ENCODE peak calls at places on chromosome 7, in seven cellular contexts. One of them, this sample, is unnamed.

GRCh38 chr7:148014473-148014872 is 576.1 kb upstream of the C7orf33 start:
- DNase-seq in neuronal stem cell: no peak
- DNase-seq in heart right ventricle: no peak
- DNase-seq in colonic mucosa: no peak
- DNase-seq in right cardiac atrium: no peak
- DNase-seq in A549: no peak
- DNase-seq in ovary: no peak
- DNase-seq in this sample: no peak

GRCh38 chr7:5665106-5666025 is 116.1 kb downstream of the RNF216 start:
- DNase-seq in ovary: peak
- DNase-seq in neuronal stem cell: peak
- DNase-seq in A549: peak
- DNase-seq in colonic mucosa: peak
- DNase-seq in right cardiac atrium: peak
- DNase-seq in heart right ventricle: peak
- DNase-seq in this sample: peak

GRCh38 chr7:47285860-47286491 is 295.9 kb downstream of the TNS3 start:
- DNase-seq in colonic mucosa: peak
- DNase-seq in right cardiac atrium: no peak
- DNase-seq in heart right ventricle: peak
- DNase-seq in neuronal stem cell: no peak
- DNase-seq in A549: no peak
- DNase-seq in ovary: no peak
- DNase-seq in this sample: no peak

GRCh38 chr7:81284576-81284975 is 365.7 kb upstream of the SEMA3C start:
- DNase-seq in A549: no peak
- DNase-seq in right cardiac atrium: no peak
- DNase-seq in heart right ventricle: no peak
- DNase-seq in neuronal stem cell: no peak
- DNase-seq in colonic mucosa: no peak
- DNase-seq in ovary: no peak
- DNase-seq in this sample: no peak

GRCh38 chr7:89401690-89402089 is 606.2 kb upstream of the TEX47 start:
- DNase-seq in heart right ventricle: no peak
- DNase-seq in neuronal stem cell: no peak
- DNase-seq in ovary: no peak
- DNase-seq in right cardiac atrium: no peak
- DNase-seq in A549: no peak
- DNase-seq in colonic mucosa: no peak
- DNase-seq in this sample: no peak

GRCh38 chr7:49822862-49823261 is 49.4 kb downstream of the VWC2 start:
- DNase-seq in right cardiac atrium: no peak
- DNase-seq in colonic mucosa: no peak
- DNase-seq in neuronal stem cell: no peak
- DNase-seq in ovary: no peak
- DNase-seq in A549: no peak
- DNase-seq in heart right ventricle: no peak
- DNase-seq in this sample: no peak

GRCh38 chr7:148327379-148327778 is 263.2 kb upstream of the C7orf33 start:
- DNase-seq in ovary: no peak
- DNase-seq in heart right ventricle: no peak
- DNase-seq in colonic mucosa: no peak
- DNase-seq in A549: peak
- DNase-seq in neuronal stem cell: no peak
- DNase-seq in right cardiac atrium: no peak
- DNase-seq in this sample: no peak

GRCh38 chr7:82859106-82859850 is 303.4 kb downstream of the PCLO start:
- DNase-seq in heart right ventricle: no peak
- DNase-seq in ovary: no peak
- DNase-seq in right cardiac atrium: no peak
- DNase-seq in colonic mucosa: no peak
- DNase-seq in neuronal stem cell: no peak
- DNase-seq in A549: no peak
- DNase-seq in this sample: no peak

GRCh38 chr7:97971120-97971989 is 18.6 kb downstream of the OCM2 start:
- DNase-seq in heart right ventricle: peak
- DNase-seq in neuronal stem cell: no peak
- DNase-seq in right cardiac atrium: no peak
- DNase-seq in A549: peak
- DNase-seq in colonic mucosa: peak
- DNase-seq in ovary: no peak
- DNase-seq in this sample: no peak

DNA sequence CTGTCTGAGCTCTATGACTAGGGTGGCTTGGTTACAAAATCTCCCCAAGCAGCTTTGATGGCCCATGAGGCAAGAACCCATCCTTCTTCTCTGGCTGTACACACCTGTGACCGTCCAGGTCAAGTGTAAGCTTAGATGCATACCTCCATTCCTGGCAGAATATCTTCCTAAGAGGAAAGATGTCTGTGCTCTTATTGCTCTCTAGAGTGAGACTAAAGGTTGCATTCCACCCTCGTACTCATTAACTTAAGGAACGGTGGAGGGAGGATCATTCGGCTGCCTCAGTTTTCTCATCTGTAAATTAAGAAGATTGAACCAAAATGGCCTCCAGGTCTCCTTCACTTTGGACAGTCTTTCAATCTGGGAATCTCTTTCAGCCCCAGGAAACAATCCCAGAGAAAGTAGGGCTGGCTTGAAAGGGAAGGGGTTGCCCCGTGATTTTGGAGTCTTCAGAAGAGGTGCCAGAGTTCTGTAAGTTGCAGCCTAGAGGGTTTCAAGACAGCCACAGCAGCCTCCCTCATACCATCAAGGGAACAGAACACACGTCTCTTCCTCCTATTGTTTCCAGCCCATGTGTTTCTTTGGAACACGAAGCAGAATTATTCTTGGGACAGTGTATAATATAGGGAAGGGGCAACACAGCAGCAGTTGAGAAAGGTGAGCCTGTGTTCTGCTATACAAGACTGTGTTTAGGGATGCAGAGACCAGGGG is 5.4 kb downstream of the HOXA4 start:
- DNase-seq in right cardiac atrium: no peak
- DNase-seq in neuronal stem cell: no peak
- DNase-seq in heart right ventricle: no peak
- DNase-seq in A549: no peak
- DNase-seq in colonic mucosa: peak
- DNase-seq in ovary: no peak
- DNase-seq in this sample: no peak
- H3K4me3 ChIP-seq in right cardiac atrium: no peak
- H3K4me3 ChIP-seq in neuronal stem cell: no peak
- H3K4me3 ChIP-seq in heart right ventricle: no peak
- H3K4me3 ChIP-seq in A549: no peak
- H3K4me3 ChIP-seq in colonic mucosa: no peak
- H3K4me3 ChIP-seq in ovary: no peak
- H3K4me3 ChIP-seq in this sample: no peak

GRCh38 chr7:945556-946255 is 8.8 kb downstream of the ADAP1 start:
- DNase-seq in heart right ventricle: no peak
- DNase-seq in right cardiac atrium: peak
- DNase-seq in ovary: peak
- DNase-seq in colonic mucosa: peak
- DNase-seq in neuronal stem cell: no peak
- DNase-seq in A549: no peak
- DNase-seq in this sample: no peak

GRCh38 chr7:946256-946996 is 8.1 kb downstream of the ADAP1 start:
- DNase-seq in colonic mucosa: peak
- DNase-seq in heart right ventricle: no peak
- DNase-seq in right cardiac atrium: peak
- DNase-seq in A549: no peak
- DNase-seq in neuronal stem cell: no peak
- DNase-seq in ovary: peak
- DNase-seq in this sample: no peak

GRCh38 chr7:947391-948210 is 6.9 kb downstream of the ADAP1 start:
- DNase-seq in A549: no peak
- DNase-seq in ovary: peak
- DNase-seq in neuronal stem cell: no peak
- DNase-seq in colonic mucosa: no peak
- DNase-seq in right cardiac atrium: peak
- DNase-seq in heart right ventricle: no peak
- DNase-seq in this sample: no peak

GRCh38 chr7:945147-945555 is 9.3 kb downstream of the ADAP1 start:
- DNase-seq in right cardiac atrium: peak
- DNase-seq in heart right ventricle: no peak
- DNase-seq in ovary: no peak
- DNase-seq in neuronal stem cell: no peak
- DNase-seq in A549: no peak
- DNase-seq in colonic mucosa: no peak
- DNase-seq in this sample: no peak

DNA sequence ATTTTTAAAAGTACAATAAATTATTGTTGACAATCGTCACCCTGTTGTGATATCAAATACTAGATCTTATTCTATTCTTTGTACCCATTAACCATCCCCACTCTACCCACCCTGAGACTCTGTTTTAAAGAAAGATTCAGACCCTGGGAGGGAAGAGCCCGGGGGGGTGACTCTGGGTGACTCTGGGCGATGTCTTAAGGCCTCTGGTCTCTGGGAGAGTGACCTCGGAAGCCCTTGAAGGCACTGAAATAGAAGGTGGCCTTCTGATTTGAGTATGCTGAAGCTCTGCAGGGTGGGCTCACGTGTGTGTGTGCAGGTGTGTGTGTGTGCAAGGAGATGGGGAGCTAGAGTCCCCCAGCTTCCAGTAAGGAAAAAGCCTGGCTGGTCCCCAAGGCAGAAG is 9.7 kb downstream of the ADAP1 start:
- DNase-seq in colonic mucosa: no peak
- DNase-seq in neuronal stem cell: no peak
- DNase-seq in heart right ventricle: no peak
- DNase-seq in ovary: no peak
- DNase-seq in A549: no peak
- DNase-seq in right cardiac atrium: no peak
- DNase-seq in this sample: no peak
- H3K27ac ChIP-seq in colonic mucosa: peak
- H3K27ac ChIP-seq in neuronal stem cell: no peak
- H3K27ac ChIP-seq in heart right ventricle: no peak
- H3K27ac ChIP-seq in ovary: no peak
- H3K27ac ChIP-seq in A549: no peak
- H3K27ac ChIP-seq in right cardiac atrium: no peak
- H3K27ac ChIP-seq in this sample: no peak

GRCh38 chr7:107048783-107049418 is 4.4 kb downstream of the PRKAR2B start:
- DNase-seq in A549: no peak
- DNase-seq in right cardiac atrium: no peak
- DNase-seq in heart right ventricle: no peak
- DNase-seq in colonic mucosa: no peak
- DNase-seq in ovary: no peak
- DNase-seq in neuronal stem cell: no peak
- DNase-seq in this sample: no peak
- H3K4me3 ChIP-seq in A549: no peak
- H3K4me3 ChIP-seq in right cardiac atrium: no peak
- H3K4me3 ChIP-seq in heart right ventricle: no peak
- H3K4me3 ChIP-seq in colonic mucosa: no peak
- H3K4me3 ChIP-seq in ovary: no peak
- H3K4me3 ChIP-seq in neuronal stem cell: no peak
- H3K4me3 ChIP-seq in this sample: no peak

GRCh38 chr7:70459546-70459945 is 672.4 kb upstream of the GALNT17 start:
- DNase-seq in neuronal stem cell: no peak
- DNase-seq in heart right ventricle: no peak
- DNase-seq in ovary: no peak
- DNase-seq in A549: no peak
- DNase-seq in right cardiac atrium: no peak
- DNase-seq in colonic mucosa: no peak
- DNase-seq in this sample: no peak

GRCh38 chr7:70458195-70458695 is 673.7 kb upstream of the GALNT17 start:
- DNase-seq in colonic mucosa: no peak
- DNase-seq in right cardiac atrium: no peak
- DNase-seq in heart right ventricle: no peak
- DNase-seq in neuronal stem cell: no peak
- DNase-seq in A549: no peak
- DNase-seq in ovary: no peak
- DNase-seq in this sample: no peak

GRCh38 chr7:70455925-70456324 is 676.0 kb upstream of the GALNT17 start:
- DNase-seq in neuronal stem cell: no peak
- DNase-seq in colonic mucosa: no peak
- DNase-seq in ovary: no peak
- DNase-seq in A549: no peak
- DNase-seq in right cardiac atrium: no peak
- DNase-seq in heart right ventricle: no peak
- DNase-seq in this sample: no peak

GRCh38 chr7:70456729-70457128 is 675.2 kb upstream of the GALNT17 start:
- DNase-seq in colonic mucosa: no peak
- DNase-seq in right cardiac atrium: no peak
- DNase-seq in A549: no peak
- DNase-seq in neuronal stem cell: no peak
- DNase-seq in heart right ventricle: no peak
- DNase-seq in ovary: no peak
- DNase-seq in this sample: no peak

DNA sequence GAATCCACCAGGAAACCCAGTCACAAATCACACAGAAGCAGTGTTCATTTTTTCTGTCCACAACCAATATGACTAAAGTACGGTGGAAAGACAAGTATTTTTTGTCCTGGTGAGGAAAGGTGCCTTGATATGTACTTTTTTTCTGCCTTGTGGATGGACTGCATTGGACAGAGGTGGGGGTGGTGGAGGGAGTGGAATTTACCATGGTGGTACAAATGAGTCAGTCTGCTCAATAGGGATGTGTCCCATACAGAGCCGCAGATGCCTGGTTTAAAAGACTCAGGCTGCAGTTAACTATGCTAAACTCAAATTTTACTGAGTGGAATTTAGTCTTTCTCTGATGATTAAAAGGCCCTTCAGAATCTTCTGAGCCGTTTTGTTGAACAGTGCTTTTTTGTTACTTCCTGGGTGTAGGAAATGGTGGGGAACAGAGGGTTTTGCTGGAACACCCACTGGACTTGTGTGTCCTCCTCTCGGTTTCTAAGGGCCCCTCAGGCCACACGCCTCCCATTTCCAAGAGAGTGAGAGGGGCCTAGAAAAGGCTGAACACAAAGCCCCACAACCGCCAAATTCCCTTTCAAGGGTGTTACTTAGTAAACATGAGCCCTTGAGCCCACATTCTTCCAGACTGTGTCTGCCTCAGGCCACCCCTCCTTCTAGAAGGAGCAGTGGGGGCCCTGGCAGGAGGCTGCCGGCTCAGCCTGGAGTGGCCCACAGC is 674.3 kb upstream of the GALNT17 start:
- DNase-seq in heart right ventricle: no peak
- DNase-seq in colonic mucosa: no peak
- DNase-seq in neuronal stem cell: no peak
- DNase-seq in right cardiac atrium: no peak
- DNase-seq in ovary: no peak
- DNase-seq in A549: no peak
- DNase-seq in this sample: no peak
- H3K27ac ChIP-seq in heart right ventricle: no peak
- H3K27ac ChIP-seq in colonic mucosa: no peak
- H3K27ac ChIP-seq in neuronal stem cell: no peak
- H3K27ac ChIP-seq in right cardiac atrium: no peak
- H3K27ac ChIP-seq in ovary: no peak
- H3K27ac ChIP-seq in A549: no peak
- H3K27ac ChIP-seq in this sample: no peak

This sample was measured in adrenal gland.